ENCODE peak calls at places on chromosomes 13 and 19, in eight cellular contexts. K is A549, E is heart right ventricle, A is SK-N-SH, H is gastrocnemius medialis, P is stomach, X is heart left ventricle, B is HL-60. Q is an unnamed sample.

GRCh38 chr19:9945319-9945966 is 9.1 kb upstream of the OLFM2 start:
- DNase-seq in K (no peak), E (peak), A (peak), H (peak), P (peak), X (peak), B (no peak), Q (peak)

GRCh38 chr19:11814707-11815050 is 606 bp downstream of the ZNF440 start:
- DNase-seq in K (no peak), E (no peak), A (no peak), H (no peak), P (no peak), X (no peak), B (peak), Q (no peak)

GRCh38 chr13:30963794-30964193 is 31.3 kb downstream of the TEX26 start:
- DNase-seq in K (no peak), E (no peak), A (no peak), H (no peak), P (peak), X (no peak), B (no peak), Q (no peak)

GRCh38 chr19:1978346-1978894 is 37.1 kb downstream of the BTBD2 start:
- DNase-seq in K (no peak), E (no peak), A (no peak), H (no peak), P (no peak), X (no peak), B (no peak), Q (no peak)

GRCh38 chr19:43782689-43783231 is 2.0 kb upstream of the KCNN4 start:
- DNase-seq in K (no peak), E (no peak), A (no peak), H (no peak), P (peak), X (no peak), B (no peak), Q (no peak)

GRCh38 chr13:102399791-102400618 is 1.8 kb downstream of the FGF14 start:
- DNase-seq in K (peak), E (no peak), A (peak), H (no peak), P (no peak), X (peak), B (peak), Q (no peak)

GRCh38 chr13:49996951-49997895 is at the start of gene TRIM13:
- DNase-seq in K (peak), E (peak), A (peak), H (peak), P (peak), X (peak), B (peak), Q (peak)

GRCh38 chr13:109595466-109595865 is 190.9 kb downstream of the IRS2 start:
- DNase-seq in K (no peak), E (no peak), A (no peak), H (no peak), P (no peak), X (no peak), B (no peak), Q (no peak)

GRCh38 chr13:34853161-34853560 is 88.9 kb upstream of the NBEA start:
- DNase-seq in K (no peak), E (no peak), A (no peak), H (no peak), P (no peak), X (no peak), B (no peak), Q (no peak)

GRCh38 chr19:35088514-35088913 is 27.1 kb upstream of the FXYD3 start:
- DNase-seq in K (peak), E (no peak), A (no peak), H (no peak), P (no peak), X (no peak), B (no peak), Q (no peak)

GRCh38 chr13:43434185-43434584 is 352.6 kb downstream of the ENOX1 start:
- DNase-seq in K (no peak), E (peak), A (no peak), H (peak), P (no peak), X (peak), B (no peak), Q (no peak)

GRCh38 chr19:4694211-4694987 is 24.3 kb upstream of the MYDGF start:
- DNase-seq in K (peak), E (no peak), A (no peak), H (peak), P (peak), X (no peak), B (no peak), Q (no peak)

GRCh38 chr19:2289714-2290435 is 7.9 kb upstream of the PEAK3 start:
- DNase-seq in K (no peak), E (no peak), A (no peak), H (no peak), P (peak), X (no peak), B (peak), Q (no peak)

GRCh38 chr13:73989244-73989843 is 144.9 kb downstream of the KLF12 start:
- DNase-seq in K (no peak), E (no peak), A (no peak), H (no peak), P (no peak), X (no peak), B (no peak), Q (no peak)

GRCh38 chr13:101178394-101178793 is 237.9 kb downstream of the NALCN start:
- DNase-seq in K (no peak), E (no peak), A (no peak), H (no peak), P (no peak), X (no peak), B (no peak), Q (no peak)

GRCh38 chr19:4172861-4173473 is 9.4 kb downstream of the SIRT6 start:
- DNase-seq in K (peak), E (peak), A (peak), H (no peak), P (peak), X (peak), B (peak), Q (no peak)

GRCh38 chr13:33845572-33846305 is 27.8 kb downstream of the RFC3 start:
- DNase-seq in K (no peak), E (no peak), A (no peak), H (no peak), P (no peak), X (no peak), B (no peak), Q (no peak)

GRCh38 chr19:28294395-28294794 is 918.6 kb downstream of the UQCRFS1 start:
- DNase-seq in K (no peak), E (no peak), A (no peak), H (no peak), P (no peak), X (no peak), B (no peak), Q (no peak)

GRCh38 chr19:42553292-42554045 is 25.2 kb upstream of the CEACAM1 start:
- DNase-seq in K (no peak), E (peak), A (no peak), H (no peak), P (peak), X (peak), B (peak), Q (no peak)

GRCh38 chr19:10691883-10692282 is 9.4 kb upstream of the QTRT1 start:
- DNase-seq in K (no peak), E (no peak), A (no peak), H (no peak), P (no peak), X (no peak), B (no peak), Q (no peak)

GRCh38 chr13:110391273-110391672 is 84.2 kb downstream of the COL4A2 start:
- DNase-seq in K (no peak), E (no peak), A (no peak), H (no peak), P (no peak), X (no peak), B (no peak), Q (no peak)

GRCh38 chr13:42592915-42593718 is 19.2 kb downstream of the TNFSF11 start:
- DNase-seq in K (no peak), E (no peak), A (no peak), H (no peak), P (no peak), X (no peak), B (no peak), Q (no peak)

GRCh38 chr13:110307697-110308376 is 753 bp downstream of the COL4A2 start:
- DNase-seq in K (no peak), E (no peak), A (no peak), H (no peak), P (no peak), X (no peak), B (no peak), Q (no peak)

GRCh38 chr19:40592170-40592569 is 9.0 kb upstream of the LTBP4 start:
- DNase-seq in K (peak), E (no peak), A (peak), H (no peak), P (no peak), X (no peak), B (peak), Q (no peak)

GRCh38 chr13:40208517-40208916 is 457.9 kb downstream of the FOXO1 start:
- DNase-seq in K (no peak), E (no peak), A (no peak), H (no peak), P (no peak), X (no peak), B (no peak), Q (no peak)

GRCh38 chr19:56671613-56671994 is at the start of gene ZNF835:
- DNase-seq in K (no peak), E (peak), A (peak), H (peak), P (peak), X (peak), B (peak), Q (peak)

GRCh38 chr13:72561791-72562190 is 165.6 kb downstream of the MZT1 start:
- DNase-seq in K (no peak), E (no peak), A (peak), H (no peak), P (no peak), X (no peak), B (no peak), Q (no peak)

GRCh38 chr19:48635966-48636858 is 967 bp downstream of the DBP start:
- DNase-seq in K (no peak), E (peak), A (no peak), H (no peak), P (no peak), X (no peak), B (peak), Q (peak)

GRCh38 chr13:29556742-29557141 is 38.7 kb downstream of the SLC7A1 start:
- DNase-seq in K (no peak), E (no peak), A (no peak), H (no peak), P (no peak), X (no peak), B (no peak), Q (no peak)

GRCh38 chr19:7197169-7197759 is 97.0 kb downstream of the INSR start:
- DNase-seq in K (peak), E (peak), A (peak), H (peak), P (peak), X (peak), B (peak), Q (peak)

GRCh38 chr19:5714819-5715218 is 5.1 kb downstream of the LONP1 start:
- DNase-seq in K (no peak), E (no peak), A (no peak), H (no peak), P (no peak), X (no peak), B (no peak), Q (no peak)

GRCh38 chr13:109684836-109685602 is 101.4 kb downstream of the IRS2 start:
- DNase-seq in K (no peak), E (peak), A (no peak), H (peak), P (peak), X (peak), B (no peak), Q (no peak)

GRCh38 chr19:24074720-24075119 is 12.3 kb upstream of the ZNF254 start:
- DNase-seq in K (no peak), E (no peak), A (no peak), H (no peak), P (no peak), X (no peak), B (peak), Q (no peak)

GRCh38 chr19:47663911-47664771 is 49.1 kb upstream of the EHD2 start:
- DNase-seq in K (peak), E (peak), A (no peak), H (peak), P (peak), X (peak), B (peak), Q (peak)

GRCh38 chr19:1871140-1871597 is 7.8 kb upstream of the KLF16 start:
- DNase-seq in K (no peak), E (no peak), A (no peak), H (no peak), P (no peak), X (no peak), B (no peak), Q (no peak)

GRCh38 chr19:55536951-55537740 is at the start of gene SBK2:
- DNase-seq in K (no peak), E (no peak), A (peak), H (no peak), P (no peak), X (no peak), B (no peak), Q (no peak)

GRCh38 chr13:114000151-114001040 is 26.5 kb upstream of the C13orf46 start:
- DNase-seq in K (no peak), E (no peak), A (no peak), H (no peak), P (no peak), X (no peak), B (no peak), Q (no peak)

GRCh38 chr13:113996912-113997745 is 23.3 kb upstream of the C13orf46 start:
- DNase-seq in K (no peak), E (no peak), A (no peak), H (no peak), P (no peak), X (no peak), B (no peak), Q (no peak)

GRCh38 chr13:113997845-113998751 is 24.2 kb upstream of the C13orf46 start:
- DNase-seq in K (no peak), E (peak), A (peak), H (no peak), P (peak), X (peak), B (no peak), Q (no peak)

GRCh38 chr13:113999618-113999910 is 25.7 kb upstream of the C13orf46 start:
- DNase-seq in K (no peak), E (no peak), A (no peak), H (no peak), P (no peak), X (no peak), B (no peak), Q (no peak)

GRCh38 chr13:113998781-113999617 is 25.1 kb upstream of the C13orf46 start:
- DNase-seq in K (no peak), E (no peak), A (no peak), H (no peak), P (no peak), X (no peak), B (no peak), Q (no peak)
- H3K27ac ChIP-seq in K (no peak), E (no peak), A (no peak), H (no peak), P (peak), X (no peak), B (no peak), Q (peak)

GRCh38 chr19:14150041-14150769 is 13.8 kb upstream of the ASF1B start:
- DNase-seq in K (no peak), E (no peak), A (peak), H (no peak), P (no peak), X (no peak), B (no peak), Q (no peak)
- H3K4me3 ChIP-seq in K (no peak), E (peak), A (no peak), H (no peak), P (peak), X (peak), B (no peak), Q (peak)

DNA sequence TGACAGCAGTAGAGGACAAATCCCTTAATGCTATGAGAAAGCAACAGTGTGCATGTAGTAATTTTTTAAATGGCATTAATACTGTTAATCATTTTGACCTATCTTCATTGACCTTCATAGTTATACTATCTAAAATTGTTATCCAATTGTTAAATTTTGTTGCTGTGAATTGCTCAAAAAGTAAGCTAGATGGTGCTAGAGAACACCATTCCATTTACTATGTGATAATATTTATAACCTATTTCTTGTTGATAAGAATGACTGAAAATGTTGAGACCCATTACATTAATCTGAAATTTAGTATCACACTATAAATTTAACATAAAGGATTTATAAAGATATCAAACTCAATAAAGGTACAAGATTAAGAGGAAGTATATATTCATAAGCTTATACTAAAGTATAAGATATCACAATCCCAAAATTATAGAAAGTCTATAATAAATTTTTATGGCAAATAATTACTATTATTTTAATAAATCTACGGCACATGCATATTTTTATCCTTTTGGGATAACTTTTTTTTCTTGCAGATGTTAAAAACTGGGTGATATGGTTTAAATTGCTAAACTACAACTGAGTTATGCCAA is 1573.3 kb downstream of the PCDH9 start:
- DNase-seq in K (peak), E (no peak), A (no peak), H (no peak), P (no peak), X (no peak), B (no peak), Q (no peak)
- TF ChIP-seq CTCF in K (peak), E (peak), A (peak), H (no peak), P (peak), X (peak), B (peak), Q (peak)

GRCh38 chr19:58439576-58440554 is at the start of gene ZNF132:
- DNase-seq in K (peak), E (peak), A (peak), H (peak), P (peak), X (peak), B (peak), Q (peak)
- H3K27ac ChIP-seq in K (no peak), E (no peak), A (peak), H (peak), P (peak), X (peak), B (peak), Q (peak)

GRCh38 chr19:31354919-31355318 is 5.7 kb upstream of the TSHZ3 start:
- DNase-seq in K (no peak), E (no peak), A (no peak), H (no peak), P (no peak), X (no peak), B (no peak), Q (no peak)
- H3K4me3 ChIP-seq in K (no peak), E (no peak), A (no peak), H (no peak), P (no peak), X (no peak), B (no peak), Q (no peak)